ENCODE peak calls at places on chromosomes 4 and X, in six cellular contexts. G, P, D, W, R and M are unnamed samples.

GRCh38 chr4:133624744-133625143 is 475.6 kb downstream of the PCDH10 start:
- DNase-seq in D (no peak), W (no peak), R (peak), G (no peak), P (no peak), M (no peak)

GRCh38 chr4:15656038-15656470 is 897 bp upstream of the FBXL5 start:
- DNase-seq in P (no peak), G (no peak), R (no peak), W (no peak), D (peak), M (no peak)

GRCh38 chr4:81919238-81919637 is 447.5 kb upstream of the RASGEF1B start:
- DNase-seq in P (no peak), R (peak), G (no peak), W (peak), D (no peak), M (no peak)

GRCh38 chr4:34170941-34171340 is 2073.4 kb downstream of the ARAP2 start:
- DNase-seq in D (no peak), R (no peak), G (no peak), W (no peak), P (no peak), M (no peak)

GRCh38 chrX:101693476-101693875 is 33.8 kb upstream of the ARMCX2 start:
- DNase-seq in W (no peak), G (no peak), R (no peak), D (no peak), P (no peak), M (no peak)

GRCh38 chrX:27679281-27679680 is 89.1 kb downstream of the DCAF8L2 start:
- DNase-seq in W (no peak), G (no peak), R (no peak), P (no peak), D (no peak), M (no peak)

GRCh38 chr4:2793578-2793919 is 664 bp downstream of the SH3BP2 start:
- DNase-seq in W (no peak), G (peak), D (peak), R (peak), P (peak), M (no peak)

GRCh38 chr4:74402692-74403460 is 37.9 kb downstream of the EREG start:
- DNase-seq in G (no peak), P (no peak), D (no peak), W (no peak), R (peak), M (no peak)

GRCh38 chrX:2500681-2501151 is at the start of the genes DHRSX and ZBED1:
- DNase-seq in R (peak), P (peak), G (no peak), W (peak), D (peak), M (no peak)

GRCh38 chr4:165541773-165542459 is 163.1 kb downstream of the CPE start:
- DNase-seq in W (no peak), R (no peak), P (no peak), D (no peak), G (no peak), M (no peak)

GRCh38 chr4:139509727-139510410 is 46.1 kb downstream of the SETD7 start:
- DNase-seq in G (no peak), D (no peak), R (peak), W (peak), P (no peak), M (no peak)

GRCh38 chr4:27934881-27935280 is 1074.2 kb downstream of the STIM2 start:
- DNase-seq in D (no peak), P (no peak), W (no peak), G (no peak), R (no peak), M (no peak)

GRCh38 chr4:162499478-162499877 is 335.7 kb upstream of the FSTL5 start:
- DNase-seq in W (peak), R (no peak), D (no peak), G (no peak), P (no peak), M (no peak)

GRCh38 chrX:15738686-15739016 is 581 bp downstream of the CA5B start:
- DNase-seq in R (no peak), G (no peak), W (peak), P (no peak), D (no peak), M (no peak)

GRCh38 chr4:136301773-136302172 is 1230.5 kb downstream of the PCDH18 start:
- DNase-seq in R (no peak), W (no peak), G (no peak), P (no peak), D (no peak), M (no peak)

GRCh38 chrX:104335765-104336164 is 81.0 kb upstream of the ESX1 start:
- DNase-seq in R (no peak), D (no peak), P (no peak), W (no peak), G (no peak), M (no peak)

GRCh38 chr4:5940470-5941203 is 47.8 kb upstream of the CRMP1 start:
- DNase-seq in D (no peak), W (no peak), R (no peak), P (no peak), G (no peak), M (no peak)

GRCh38 chr4:160848489-160848888 is 1315.3 kb downstream of the FSTL5 start:
- DNase-seq in G (no peak), R (no peak), P (no peak), W (no peak), D (no peak), M (no peak)

GRCh38 chr4:156109943-156110925 is 156.6 kb upstream of the CTSO start:
- DNase-seq in D (no peak), R (peak), P (no peak), G (no peak), W (no peak), M (no peak)

GRCh38 chr4:35541888-35542213 is 702.5 kb downstream of the ARAP2 start:
- DNase-seq in G (no peak), P (no peak), D (no peak), R (no peak), W (no peak), M (no peak)

GRCh38 chrX:135391734-135392133 is 30.0 kb upstream of the SMIM10L2A start:
- DNase-seq in W (no peak), P (no peak), D (no peak), G (no peak), R (no peak), M (no peak)

GRCh38 chr4:96312049-96312685 is 472.3 kb downstream of the PDHA2 start:
- DNase-seq in P (no peak), W (no peak), D (no peak), G (no peak), R (no peak), M (no peak)

GRCh38 chr4:81807927-81808672 is 336.4 kb upstream of the RASGEF1B start:
- DNase-seq in R (no peak), P (no peak), D (no peak), G (no peak), W (no peak), M (no peak)

GRCh38 chr4:112302320-112303274 is 5.4 kb downstream of the ALPK1 start:
- DNase-seq in W (no peak), P (no peak), R (no peak), D (no peak), G (no peak), M (no peak)

GRCh38 chr4:170093978-170094377 is 4.2 kb upstream of the AADAT start:
- DNase-seq in D (no peak), P (no peak), G (no peak), W (no peak), R (no peak), M (no peak)

GRCh38 chrX:9670136-9670905 is 95.3 kb downstream of the GPR143 start:
- DNase-seq in D (no peak), G (no peak), R (no peak), P (no peak), W (no peak), M (no peak)
- H3K27ac ChIP-seq in D (no peak), G (no peak), R (no peak), P (no peak), W (no peak), M (no peak)

DNA sequence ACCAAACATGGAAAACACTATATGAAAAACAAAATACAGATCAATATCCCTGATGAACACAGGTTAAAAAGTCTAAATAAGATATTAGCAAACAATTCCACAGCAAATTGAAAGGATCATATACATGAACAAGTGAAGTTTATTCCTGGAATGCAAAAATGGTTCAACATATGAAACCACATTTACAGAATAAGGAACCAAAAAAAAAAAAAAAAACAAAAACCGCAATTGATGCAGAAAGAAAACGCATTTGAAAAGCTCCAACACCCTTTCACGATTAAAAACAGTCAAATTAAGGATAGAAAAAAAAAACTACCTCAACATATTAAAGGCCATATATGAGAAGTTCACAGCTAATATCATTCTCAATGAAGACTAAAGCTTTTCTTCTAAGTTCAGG is 45.4 kb upstream of the STS start:
- DNase-seq in P (no peak), G (no peak), D (no peak), R (no peak), W (no peak), M (no peak)
- H3K27ac ChIP-seq in P (no peak), G (no peak), D (no peak), R (no peak), W (no peak), M (no peak)

DNA sequence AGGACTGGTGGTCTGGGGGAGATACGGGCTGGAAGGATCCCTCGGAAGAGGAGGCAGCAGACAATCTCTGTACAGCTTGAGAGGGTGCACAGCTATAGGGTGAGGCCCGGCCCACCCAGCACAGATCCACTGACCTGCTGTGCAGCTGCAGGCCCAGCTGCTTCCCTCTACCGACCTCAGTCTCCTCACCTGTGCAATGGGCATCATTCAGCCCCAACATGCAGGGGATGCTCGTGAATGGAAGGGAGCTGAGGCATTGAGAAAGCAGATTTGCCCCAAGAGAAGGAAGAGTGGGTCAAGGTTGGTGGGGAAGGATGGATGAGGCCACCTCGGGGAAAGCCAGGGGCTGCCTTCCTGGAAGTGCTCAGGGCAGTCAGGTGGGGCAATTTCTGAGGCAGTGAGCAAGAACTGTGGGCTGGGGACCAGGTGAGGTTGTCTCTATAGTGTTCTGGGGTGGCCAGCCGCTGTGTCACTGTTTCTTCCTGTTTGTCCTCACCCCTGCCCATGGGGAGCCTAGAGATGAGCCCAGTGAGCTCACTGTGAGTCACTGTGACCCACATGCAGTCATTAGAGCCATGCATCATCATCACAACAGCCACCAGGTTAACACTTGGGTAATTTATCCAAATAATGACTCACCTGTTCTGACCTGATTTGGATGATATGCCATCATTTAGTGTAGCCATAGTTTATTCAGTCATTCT is 22.2 kb upstream of the XAGE2 start:
- DNase-seq in W (no peak), P (no peak), D (no peak), R (no peak), G (no peak), M (no peak)
- H3K27ac ChIP-seq in W (no peak), P (no peak), D (no peak), R (no peak), G (no peak), M (no peak)

DNA sequence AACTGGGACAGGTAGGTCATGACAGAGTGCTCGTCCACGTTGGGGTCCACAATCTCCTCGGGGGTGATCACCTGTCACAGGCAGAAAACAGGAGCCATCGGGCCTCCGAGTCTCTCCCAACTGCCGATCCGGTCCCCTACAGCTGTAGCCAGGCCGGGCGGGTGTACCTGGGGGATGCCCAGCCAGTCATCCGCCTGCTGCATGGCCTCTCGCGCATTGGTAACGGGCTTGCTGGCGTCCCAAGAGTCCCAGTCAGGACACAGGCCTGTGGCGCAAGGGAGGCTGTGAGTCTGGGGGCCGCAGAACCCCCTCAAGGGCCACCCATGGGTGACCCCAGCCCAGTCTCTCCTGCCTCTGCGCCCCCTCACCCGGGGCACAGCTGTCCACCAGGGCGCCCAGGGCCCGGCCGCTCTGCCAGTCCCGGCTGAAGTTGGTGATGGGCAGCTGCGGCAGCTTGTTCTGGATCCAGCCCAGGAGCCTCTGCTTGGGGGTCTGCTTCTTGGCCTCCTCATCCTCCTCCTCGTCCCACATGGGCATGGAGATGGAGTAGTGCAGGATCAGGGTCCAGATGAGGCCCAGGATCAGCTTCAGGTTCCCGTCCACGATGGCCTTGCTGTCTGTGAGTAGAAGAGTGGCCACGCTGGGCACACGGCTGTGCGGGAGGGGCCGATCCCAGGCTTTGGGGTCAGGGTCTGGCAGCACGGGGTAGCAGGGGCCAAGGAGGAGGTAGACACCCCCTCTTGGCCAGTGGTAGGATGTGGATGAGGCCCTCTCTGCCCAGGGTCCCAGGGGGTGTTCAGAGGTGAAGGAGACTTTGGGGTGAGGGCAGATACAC is 6.7 kb downstream of the FLNA start:
- DNase-seq in G (no peak), D (no peak), P (no peak), W (no peak), R (no peak), M (no peak)
- H3K27ac ChIP-seq in G (peak), D (peak), P (peak), W (no peak), R (peak), M (peak)

GRCh38 chr4:40238008-40238699 is 41.3 kb downstream of the RHOH start:
- DNase-seq in D (no peak), P (no peak), R (no peak), G (no peak), W (no peak), M (no peak)
- H3K27ac ChIP-seq in D (no peak), P (no peak), R (no peak), G (no peak), W (no peak), M (no peak)

DNA sequence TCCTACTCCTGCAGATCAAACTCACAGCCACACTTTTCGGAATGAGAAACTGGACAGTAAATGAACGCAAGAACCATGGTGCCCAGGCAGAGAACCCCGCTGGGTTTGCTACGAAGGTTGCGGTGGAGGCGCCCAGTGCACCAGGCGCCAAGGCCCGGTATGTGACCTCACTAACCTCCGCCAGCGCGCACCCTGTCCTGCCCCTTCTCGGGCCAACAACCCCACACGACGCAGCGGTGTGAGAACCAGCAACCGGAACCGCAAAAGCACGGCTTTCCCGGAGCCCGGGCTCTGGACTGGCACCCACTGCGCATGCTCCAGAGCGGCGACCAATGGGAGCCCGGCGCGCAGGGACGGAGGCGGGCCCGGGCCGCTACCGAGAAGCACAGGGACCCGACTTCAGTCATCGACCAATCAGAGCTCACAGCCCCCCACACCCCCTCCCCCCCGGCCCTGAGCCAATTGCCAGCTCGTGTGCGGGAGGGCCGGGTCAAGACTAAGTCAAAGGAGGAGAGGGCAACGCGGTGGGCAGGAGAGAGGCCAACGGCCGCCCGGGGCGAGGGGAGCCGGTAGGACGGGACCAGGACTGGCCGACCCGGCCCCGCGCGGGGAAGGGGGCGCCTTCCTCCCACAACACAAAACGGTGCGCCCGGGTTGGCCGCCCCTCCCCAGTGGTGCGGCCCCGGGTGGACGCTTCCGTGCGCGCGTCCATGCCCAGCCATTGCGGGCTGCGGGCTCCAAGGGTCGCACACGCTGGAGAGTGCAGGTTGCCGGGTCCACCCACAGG is 7.3 kb upstream of the WAS start:
- DNase-seq in P (peak), W (peak), G (peak), R (peak), D (peak), M (peak)
- H3K27ac ChIP-seq in P (peak), W (peak), G (peak), R (peak), D (peak), M (peak)